ENCODE peak calls at places on chromosome 13, in seven cellular contexts. O is stimulated activated CD4-positive, alpha-beta T cell treated with anti-CD3 and anti-CD28 coated beads, Interleukin-15, amount 100 ng/mL, for 1 hour; K is pancreas; T is effector memory CD4-positive, alpha-beta T cell; E is NCI-H2081; D is ovary; W is GM12892. N is an unnamed sample.

GRCh38 chr13:50550151-50550550 is 293.3 kb downstream of the DLEU7 start:
- DNase-seq in W (no peak), O (no peak), D (no peak), K (no peak), T (no peak), E (no peak), N (no peak)

GRCh38 chr13:107258599-107259187 is 690.8 kb upstream of the ARGLU1 start:
- DNase-seq in T (no peak), D (no peak), K (no peak), E (no peak), O (no peak), W (no peak), N (peak)

GRCh38 chr13:85347251-85347650 is 452.0 kb downstream of the SLITRK6 start:
- DNase-seq in E (no peak), W (no peak), D (no peak), T (no peak), K (no peak), O (no peak), N (no peak)

GRCh38 chr13:106466691-106467405 is 68.6 kb downstream of the EFNB2 start:
- DNase-seq in W (no peak), T (no peak), O (no peak), K (no peak), D (no peak), E (no peak), N (no peak)

GRCh38 chr13:42969558-42970172 is 22.4 kb downstream of the EPSTI1 start:
- DNase-seq in E (peak), K (peak), T (peak), W (peak), D (peak), O (peak), N (peak)

GRCh38 chr13:111074826-111075225 is 40.3 kb upstream of the ARHGEF7 start:
- DNase-seq in T (no peak), W (no peak), K (no peak), O (no peak), E (no peak), D (no peak), N (no peak)

GRCh38 chr13:104014803-104015645 is 948.8 kb upstream of the SLC10A2 start:
- DNase-seq in T (no peak), W (no peak), D (no peak), K (no peak), O (no peak), E (no peak), N (peak)

GRCh38 chr13:23588576-23589141 is 18.4 kb downstream of the TNFRSF19 start:
- DNase-seq in W (no peak), O (no peak), E (no peak), T (no peak), K (no peak), D (no peak), N (no peak)

GRCh38 chr13:29591310-29591709 is 4.2 kb downstream of the SLC7A1 start:
- DNase-seq in O (no peak), E (no peak), K (no peak), D (no peak), W (no peak), T (no peak), N (peak)

GRCh38 chr13:25253702-25254101 is 33.6 kb downstream of the MTMR6 start:
- DNase-seq in K (no peak), O (no peak), D (no peak), E (no peak), W (no peak), T (no peak), N (no peak)

GRCh38 chr13:74465279-74465678 is 331.1 kb upstream of the KLF12 start:
- DNase-seq in E (peak), T (no peak), K (no peak), O (no peak), W (no peak), D (no peak), N (no peak)

GRCh38 chr13:40916207-40916998 is 102.7 kb downstream of the ELF1 start:
- DNase-seq in E (no peak), W (no peak), O (no peak), T (no peak), K (no peak), D (no peak), N (no peak)

GRCh38 chr13:51549050-51549449 is 35.2 kb upstream of the WDFY2 start:
- DNase-seq in W (no peak), D (no peak), K (no peak), E (no peak), T (no peak), O (no peak), N (no peak)

GRCh38 chr13:91100944-91101343 is 246.5 kb upstream of the MIR17HG start:
- DNase-seq in E (no peak), O (no peak), K (no peak), T (no peak), D (no peak), W (no peak), N (no peak)

GRCh38 chr13:74573654-74574053 is 439.4 kb upstream of the KLF12 start:
- DNase-seq in W (no peak), E (no peak), T (no peak), K (no peak), O (no peak), D (no peak), N (peak)

GRCh38 chr13:100800283-100800875 is 125.8 kb upstream of the TMTC4 start:
- DNase-seq in E (no peak), O (no peak), D (no peak), W (no peak), K (no peak), T (no peak), N (no peak)

GRCh38 chr13:24626449-24626848 is 53.8 kb upstream of the ATP12A start:
- DNase-seq in D (no peak), E (no peak), T (no peak), O (no peak), W (no peak), K (no peak), N (no peak)

GRCh38 chr13:113647351-113648217 is 10.4 kb downstream of the ATP4B start:
- DNase-seq in W (no peak), E (peak), K (peak), T (no peak), D (peak), O (no peak), N (peak)

GRCh38 chr13:73722120-73722519 is 412.1 kb downstream of the KLF12 start:
- DNase-seq in E (no peak), D (no peak), O (no peak), T (no peak), W (no peak), K (no peak), N (peak)

GRCh38 chr13:112781881-112782361 is 92.1 kb downstream of the ATP11A start:
- DNase-seq in T (no peak), D (no peak), W (no peak), O (no peak), E (peak), K (no peak), N (peak)

GRCh38 chr13:108176685-108177274 is 38.6 kb downstream of the LIG4 start:
- DNase-seq in E (no peak), D (no peak), T (peak), O (no peak), W (no peak), K (peak), N (peak)

GRCh38 chr13:42064259-42064658 is 15.8 kb downstream of the DGKH start:
- DNase-seq in D (no peak), O (no peak), T (no peak), E (no peak), W (no peak), K (no peak), N (peak)

GRCh38 chr13:97749174-97749573 is 204.3 kb upstream of the IPO5 start:
- DNase-seq in T (no peak), K (no peak), E (no peak), W (no peak), D (no peak), O (no peak), N (peak)

GRCh38 chr13:107351305-107351704 is 783.4 kb upstream of the ARGLU1 start:
- DNase-seq in K (no peak), T (no peak), D (no peak), E (no peak), O (no peak), W (no peak), N (no peak)

GRCh38 chr13:68708336-68708908 is 1399.2 kb upstream of the ATXN8OS start:
- DNase-seq in K (no peak), E (no peak), O (no peak), D (no peak), W (no peak), T (no peak), N (no peak)

GRCh38 chr13:106533940-106534843 is 1.3 kb downstream of the EFNB2 start:
- DNase-seq in T (no peak), D (peak), W (no peak), E (peak), K (peak), O (no peak), N (peak)